ENCODE peak calls at places on chromosomes 11 and 22, in nine cellular contexts. I is transverse colon, A is AG04450, P is PC-3, M is uterus, N is tibial nerve, E is neural progenitor cell, L is cardiac muscle cell, B is IMR-90. F is an unnamed sample.

GRCh38 chr11:57294225-57295131 is 30.3 kb downstream of the TNKS1BP1 start:
- DNase-seq in N (no peak), L (peak), I (peak), B (peak), E (peak), M (no peak), P (peak), A (no peak), F (no peak)

GRCh38 chr11:71507102-71507501 is 20.0 kb upstream of the KRTAP5-7 start:
- DNase-seq in L (no peak), E (no peak), B (no peak), A (no peak), P (no peak), I (no peak), M (no peak), N (no peak), F (peak)

GRCh38 chr11:45289369-45289768 is 3.2 kb upstream of the SYT13 start:
- DNase-seq in I (no peak), M (no peak), A (peak), L (peak), E (no peak), P (peak), B (peak), N (no peak), F (no peak)

GRCh38 chr11:132357811-132358572 is 987.6 kb downstream of the NTM start:
- DNase-seq in A (no peak), E (no peak), N (no peak), P (no peak), B (no peak), M (no peak), L (no peak), I (no peak), F (no peak)

GRCh38 chr11:102280237-102280833 is 36.9 kb upstream of the BIRC3 start:
- DNase-seq in E (peak), L (no peak), M (no peak), N (no peak), I (peak), A (no peak), B (no peak), P (no peak), F (no peak)

GRCh38 chr11:61761440-61762163 is 9.2 kb downstream of the MYRF start:
- DNase-seq in B (no peak), I (no peak), N (no peak), L (no peak), A (no peak), E (no peak), M (no peak), P (no peak), F (no peak)

GRCh38 chr22:43479962-43480361 is 68.1 kb downstream of the MPPED1 start:
- DNase-seq in A (no peak), L (no peak), E (no peak), P (no peak), I (no peak), B (no peak), M (no peak), N (no peak), F (no peak)

GRCh38 chr22:46563381-46564083 is 26.1 kb upstream of the CELSR1 start:
- DNase-seq in I (peak), L (peak), A (no peak), N (peak), E (peak), M (no peak), P (peak), B (peak), F (no peak)

GRCh38 chr11:16941935-16942334 is 72.3 kb downstream of the PLEKHA7 start:
- DNase-seq in E (no peak), A (no peak), B (no peak), L (no peak), I (no peak), M (no peak), N (no peak), P (no peak), F (no peak)

GRCh38 chr11:65879622-65880021 is at the start of gene CTSW:
- DNase-seq in E (no peak), P (no peak), B (no peak), I (no peak), A (no peak), M (no peak), L (no peak), N (no peak), F (no peak)

DNA sequence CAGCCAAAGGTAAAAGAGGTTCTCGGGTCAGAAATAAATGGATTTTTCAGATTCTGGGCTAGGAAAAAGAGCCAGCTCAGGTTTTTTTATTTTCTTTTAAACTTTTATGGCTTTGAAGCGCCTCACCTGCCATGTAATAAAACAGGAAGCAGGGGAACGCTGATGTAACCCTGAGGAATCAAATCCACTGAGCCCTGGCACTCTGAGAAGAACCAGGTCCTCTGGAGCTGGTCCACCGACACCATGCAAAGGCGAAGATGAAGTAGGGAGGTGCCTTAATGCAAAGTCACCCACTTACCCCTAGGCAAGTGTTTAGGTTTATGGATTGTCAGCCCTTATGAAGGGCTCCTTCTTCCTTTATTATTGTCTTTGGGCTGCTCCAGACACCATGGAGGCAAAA is 1.6 kb downstream of the PAMR1 start:
- DNase-seq in I (no peak), M (peak), N (no peak), L (no peak), P (no peak), B (no peak), A (no peak), E (no peak), F (no peak)
- H3K4me3 ChIP-seq in I (no peak), M (peak), N (no peak), L (no peak), P (no peak), B (peak), A (peak), E (peak), F (no peak)

GRCh38 chr22:23177197-23177596 is 3.1 kb upstream of the BCR start:
- DNase-seq in I (no peak), B (no peak), M (no peak), P (no peak), N (no peak), A (no peak), L (no peak), E (no peak), F (no peak)
- H3K27ac ChIP-seq in I (no peak), B (no peak), M (no peak), P (no peak), N (no peak), A (no peak), L (no peak), E (no peak), F (no peak)

DNA sequence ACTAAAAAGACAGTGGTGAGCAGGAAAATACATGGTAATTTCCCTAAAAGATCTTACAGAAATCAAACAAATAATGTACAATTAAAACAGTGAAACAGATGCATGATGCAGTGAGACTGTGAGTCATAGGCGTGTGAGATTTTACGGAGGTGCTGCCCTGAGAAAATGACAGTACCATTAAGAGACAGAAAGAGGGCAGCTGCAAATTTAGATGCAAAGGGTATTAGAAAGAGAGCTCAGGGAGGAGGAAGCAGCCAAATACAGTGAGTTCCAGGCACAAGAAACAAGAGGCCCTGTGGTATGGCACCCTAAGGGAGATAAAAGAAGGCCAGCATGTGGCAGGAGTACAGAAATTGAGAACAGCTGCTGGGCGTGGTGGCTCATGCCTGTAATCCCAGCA is 88.5 kb upstream of the FIBIN start:
- DNase-seq in M (no peak), L (peak), N (no peak), E (peak), I (no peak), A (no peak), P (no peak), B (peak), F (no peak)
- TF ChIP-seq CTCF in M (no peak), L (no peak), N (no peak), E (no peak), I (no peak), A (no peak), P (no peak), B (no peak), F (no peak)

DNA sequence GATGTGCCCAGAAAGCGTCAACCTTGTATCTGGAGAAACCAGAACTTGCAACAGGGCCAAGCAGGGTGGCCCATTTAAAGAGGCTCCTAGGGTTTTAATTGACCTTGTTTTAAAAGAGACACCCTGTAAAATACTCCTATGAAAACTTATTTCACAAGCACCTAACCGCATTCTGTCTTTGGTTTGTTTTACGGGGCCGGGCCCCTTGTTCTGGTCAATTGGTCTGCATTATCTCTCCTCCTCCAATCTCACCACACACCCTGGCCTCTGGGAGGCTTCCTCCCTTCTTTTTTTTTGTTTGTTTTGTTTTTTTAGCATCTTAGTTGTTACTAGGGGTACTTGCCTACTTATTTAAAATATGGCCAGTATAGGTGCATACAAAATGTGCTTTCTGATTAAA is 4.7 kb downstream of the EHF start:
- DNase-seq in N (no peak), B (no peak), P (no peak), E (no peak), A (no peak), I (no peak), M (no peak), L (no peak), F (no peak)
- H3K4me3 ChIP-seq in N (no peak), B (no peak), P (no peak), E (no peak), A (no peak), I (peak), M (no peak), L (no peak), F (no peak)